ENCODE peak calls at places on chromosomes 3 and 15, in seven cellular contexts. U is NCI-H2171 treated with DMSO at 0.1 percent for 48 hours; W is NCI-H69; S is GM12892; J is progenitor cell of endocrine pancreas; N is KBM-7; V is activated CD8-positive, alpha-beta T cell treated with anti-CD3 and anti-CD28 coated beads, Interleukin-2, amount 10 ng/mL, durations not matched to agents 7 days and 5 days. C is an unnamed sample.

GRCh38 chr3:22371592-22372291 is 620.7 kb upstream of the ZNF385D start:
- DNase-seq in U (no peak), W (no peak), S (no peak), J (no peak), N (no peak), V (no peak), C (no peak)

GRCh38 chr3:94234177-94234788 is 171.4 kb downstream of the NSUN3 start:
- DNase-seq in U (peak), W (peak), S (no peak), J (no peak), N (peak), V (peak), C (no peak)

GRCh38 chr3:374459-374858 is 177.9 kb downstream of the CHL1 start:
- DNase-seq in U (no peak), W (no peak), S (no peak), J (no peak), N (no peak), V (no peak), C (no peak)

GRCh38 chr3:114380233-114380645 is 86.4 kb downstream of the TIGIT start:
- DNase-seq in U (no peak), W (no peak), S (no peak), J (no peak), N (no peak), V (no peak), C (no peak)

GRCh38 chr3:151197981-151198767 is 4.8 kb downstream of the GPR171 start:
- DNase-seq in U (no peak), W (no peak), S (no peak), J (no peak), N (no peak), V (no peak), C (no peak)

GRCh38 chr15:81480645-81481053 is 106.6 kb upstream of the TMC3 start:
- DNase-seq in U (peak), W (peak), S (no peak), J (peak), N (peak), V (peak), C (peak)

GRCh38 chr3:127984241-127984975 is 67.8 kb upstream of the SEC61A1 start:
- DNase-seq in U (no peak), W (no peak), S (no peak), J (no peak), N (no peak), V (no peak), C (no peak)

GRCh38 chr3:68996356-68996995 is 17.0 kb downstream of the EOGT start:
- DNase-seq in U (peak), W (no peak), S (no peak), J (no peak), N (no peak), V (no peak), C (no peak)

GRCh38 chr15:71687902-71688508 is 122.3 kb upstream of the NR2E3 start:
- DNase-seq in U (peak), W (no peak), S (no peak), J (no peak), N (no peak), V (no peak), C (no peak)

GRCh38 chr15:69996321-69996720 is 101.4 kb downstream of the TLE3 start:
- DNase-seq in U (peak), W (peak), S (no peak), J (no peak), N (no peak), V (no peak), C (no peak)

GRCh38 chr15:97730315-97730714 is 230.2 kb upstream of the ARRDC4 start:
- DNase-seq in U (no peak), W (no peak), S (no peak), J (no peak), N (no peak), V (no peak), C (no peak)

GRCh38 chr3:143634991-143635390 is 213.3 kb downstream of the SLC9A9 start:
- DNase-seq in U (peak), W (no peak), S (no peak), J (no peak), N (no peak), V (no peak), C (no peak)

C was measured in GM19239.